ENCODE peak calls at places on chromosome 15, in four cellular contexts. One of them, this sample, is unnamed.

GRCh38 chr15:33292718-33293307 is 18.0 kb upstream of the RYR3 start:
- DNase-seq in H1: peak
- DNase-seq in HepG2: peak
- DNase-seq in K562: peak
- DNase-seq in this sample: peak

GRCh38 chr15:32668942-32669341 is 27.4 kb downstream of the SCG5 start:
- DNase-seq in H1: peak
- DNase-seq in HepG2: no peak
- DNase-seq in K562: no peak
- DNase-seq in this sample: no peak

GRCh38 chr15:73914145-73914544 is 12.1 kb upstream of the LOXL1 start:
- DNase-seq in H1: no peak
- DNase-seq in HepG2: no peak
- DNase-seq in K562: no peak
- DNase-seq in this sample: no peak

GRCh38 chr15:39359736-39360135 is 221.1 kb upstream of the THBS1 start:
- DNase-seq in H1: no peak
- DNase-seq in HepG2: no peak
- DNase-seq in K562: no peak
- DNase-seq in this sample: no peak

GRCh38 chr15:34933432-34933975 is 36.0 kb downstream of the AQR start:
- DNase-seq in H1: no peak
- DNase-seq in HepG2: no peak
- DNase-seq in K562: no peak
- DNase-seq in this sample: no peak

GRCh38 chr15:59133921-59134427 is 29.0 kb downstream of the CCNB2 start:
- DNase-seq in H1: no peak
- DNase-seq in HepG2: no peak
- DNase-seq in K562: no peak
- DNase-seq in this sample: no peak

GRCh38 chr15:70246623-70247200 is 149.0 kb upstream of the TLE3 start:
- DNase-seq in H1: no peak
- DNase-seq in HepG2: no peak
- DNase-seq in K562: no peak
- DNase-seq in this sample: no peak

GRCh38 chr15:45186771-45187577 is 792 bp downstream of the SHF start:
- DNase-seq in H1: peak
- DNase-seq in HepG2: peak
- DNase-seq in K562: no peak
- DNase-seq in this sample: no peak

GRCh38 chr15:61459785-61460707 is 230.9 kb upstream of the RORA start:
- DNase-seq in H1: no peak
- DNase-seq in HepG2: peak
- DNase-seq in K562: no peak
- DNase-seq in this sample: peak

GRCh38 chr15:78012643-78013077 is 64.9 kb downstream of the TBC1D2B start:
- DNase-seq in H1: no peak
- DNase-seq in HepG2: peak
- DNase-seq in K562: no peak
- DNase-seq in this sample: peak

GRCh38 chr15:75830910-75831805 is 12.1 kb upstream of the UBE2Q2 start:
- DNase-seq in H1: no peak
- DNase-seq in HepG2: no peak
- DNase-seq in K562: peak
- DNase-seq in this sample: no peak

GRCh38 chr15:47720555-47720954 is 3.2 kb downstream of the SEMA6D start:
- DNase-seq in H1: no peak
- DNase-seq in HepG2: no peak
- DNase-seq in K562: no peak
- DNase-seq in this sample: no peak

GRCh38 chr15:40244961-40245523 is 6.2 kb downstream of the PAK6 start:
- DNase-seq in H1: no peak
- DNase-seq in HepG2: peak
- DNase-seq in K562: no peak
- DNase-seq in this sample: no peak

GRCh38 chr15:75672111-75672602 is 24.4 kb downstream of the SNX33 start:
- DNase-seq in H1: no peak
- DNase-seq in HepG2: no peak
- DNase-seq in K562: no peak
- DNase-seq in this sample: no peak

GRCh38 chr15:65371976-65372786 is 5.6 kb downstream of the IGDCC3 start:
- DNase-seq in H1: no peak
- DNase-seq in HepG2: no peak
- DNase-seq in K562: no peak
- DNase-seq in this sample: no peak

GRCh38 chr15:60385620-60386552 is 11.9 kb downstream of the ANXA2 start:
- DNase-seq in H1: no peak
- DNase-seq in HepG2: no peak
- DNase-seq in K562: no peak
- DNase-seq in this sample: peak

GRCh38 chr15:55909036-55909811 is 84.2 kb downstream of the NEDD4 start:
- DNase-seq in H1: no peak
- DNase-seq in HepG2: no peak
- DNase-seq in K562: no peak
- DNase-seq in this sample: peak

GRCh38 chr15:47184003-47184404 is 533.3 kb upstream of the SEMA6D start:
- DNase-seq in H1: no peak
- DNase-seq in HepG2: no peak
- DNase-seq in K562: no peak
- DNase-seq in this sample: no peak

GRCh38 chr15:92421980-92422379 is 28.3 kb downstream of the ST8SIA2 start:
- DNase-seq in H1: no peak
- DNase-seq in HepG2: no peak
- DNase-seq in K562: no peak
- DNase-seq in this sample: no peak

GRCh38 chr15:74228723-74229081 is 7.4 kb upstream of the CCDC33 start:
- DNase-seq in H1: no peak
- DNase-seq in HepG2: no peak
- DNase-seq in K562: no peak
- DNase-seq in this sample: no peak

GRCh38 chr15:86336051-86336788 is 256.5 kb downstream of the AGBL1 start:
- DNase-seq in H1: no peak
- DNase-seq in HepG2: no peak
- DNase-seq in K562: no peak
- DNase-seq in this sample: no peak

GRCh38 chr15:50218691-50219090 is 36.7 kb downstream of the SLC27A2 start:
- DNase-seq in H1: no peak
- DNase-seq in HepG2: no peak
- DNase-seq in K562: no peak
- DNase-seq in this sample: no peak

GRCh38 chr15:83046558-83047127 is 20.4 kb downstream of the BTBD1 start:
- DNase-seq in H1: no peak
- DNase-seq in HepG2: no peak
- DNase-seq in K562: no peak
- DNase-seq in this sample: no peak

GRCh38 chr15:79682285-79682684 is 214.5 kb downstream of the MTHFS start:
- DNase-seq in H1: no peak
- DNase-seq in HepG2: no peak
- DNase-seq in K562: no peak
- DNase-seq in this sample: peak

GRCh38 chr15:45112592-45113379 is 1.2 kb downstream of the DUOX2 start:
- DNase-seq in H1: peak
- DNase-seq in HepG2: no peak
- DNase-seq in K562: no peak
- DNase-seq in this sample: peak

GRCh38 chr15:99977945-99978344 is 244.7 kb upstream of the LYSMD4 start:
- DNase-seq in H1: no peak
- DNase-seq in HepG2: no peak
- DNase-seq in K562: no peak
- DNase-seq in this sample: no peak

GRCh38 chr15:89068325-89068784 is 19.9 kb upstream of the ABHD2 start:
- DNase-seq in H1: no peak
- DNase-seq in HepG2: no peak
- DNase-seq in K562: peak
- DNase-seq in this sample: no peak

GRCh38 chr15:38631126-38632075 is 66.8 kb upstream of the RASGRP1 start:
- DNase-seq in H1: no peak
- DNase-seq in HepG2: no peak
- DNase-seq in K562: no peak
- DNase-seq in this sample: no peak

GRCh38 chr15:77869021-77869895 is 208.3 kb downstream of the TBC1D2B start:
- DNase-seq in H1: no peak
- DNase-seq in HepG2: no peak
- DNase-seq in K562: no peak
- DNase-seq in this sample: no peak

GRCh38 chr15:25058080-25058785 is 103.4 kb downstream of the SNRPN start:
- DNase-seq in H1: peak
- DNase-seq in HepG2: no peak
- DNase-seq in K562: no peak
- DNase-seq in this sample: no peak

GRCh38 chr15:99249270-99249817 is at the start of gene TTC23:
- DNase-seq in H1: peak
- DNase-seq in HepG2: peak
- DNase-seq in K562: peak
- DNase-seq in this sample: peak

GRCh38 chr15:29672923-29673809 is 149.1 kb downstream of the TJP1 start:
- DNase-seq in H1: peak
- DNase-seq in HepG2: no peak
- DNase-seq in K562: peak
- DNase-seq in this sample: no peak

GRCh38 chr15:73906346-73907017 is 19.8 kb upstream of the LOXL1 start:
- DNase-seq in H1: no peak
- DNase-seq in HepG2: no peak
- DNase-seq in K562: no peak
- DNase-seq in this sample: no peak

GRCh38 chr15:62788224-62788623 is 254.3 kb upstream of the TPM1 start:
- DNase-seq in H1: no peak
- DNase-seq in HepG2: no peak
- DNase-seq in K562: no peak
- DNase-seq in this sample: no peak

GRCh38 chr15:99590913-99591646 is 25.3 kb downstream of the MEF2A start:
- DNase-seq in H1: no peak
- DNase-seq in HepG2: no peak
- DNase-seq in K562: no peak
- DNase-seq in this sample: no peak

GRCh38 chr15:66997212-66997611 is 68.2 kb upstream of the SMAD3 start:
- DNase-seq in H1: no peak
- DNase-seq in HepG2: no peak
- DNase-seq in K562: no peak
- DNase-seq in this sample: no peak

GRCh38 chr15:83611312-83611711 is 42.6 kb upstream of the ADAMTSL3 start:
- DNase-seq in H1: no peak
- DNase-seq in HepG2: no peak
- DNase-seq in K562: no peak
- DNase-seq in this sample: no peak

GRCh38 chr15:99239545-99240198 is 9.7 kb downstream of the TTC23 start:
- DNase-seq in H1: no peak
- DNase-seq in HepG2: no peak
- DNase-seq in K562: no peak
- DNase-seq in this sample: no peak

GRCh38 chr15:86193716-86194408 is 114.2 kb downstream of the AGBL1 start:
- DNase-seq in H1: no peak
- DNase-seq in HepG2: no peak
- DNase-seq in K562: no peak
- DNase-seq in this sample: no peak

GRCh38 chr15:36903922-36904479 is 196.3 kb downstream of the MEIS2 start:
- DNase-seq in H1: no peak
- DNase-seq in HepG2: no peak
- DNase-seq in K562: no peak
- DNase-seq in this sample: no peak
- TF ChIP-seq RAD21 in H1: no peak
- TF ChIP-seq RAD21 in HepG2: no peak
- TF ChIP-seq RAD21 in K562: no peak
- TF ChIP-seq RAD21 in this sample: no peak

GRCh38 chr15:23646165-23647000 is 1.3 kb downstream of the MAGEL2 start:
- DNase-seq in H1: no peak
- DNase-seq in HepG2: no peak
- DNase-seq in K562: no peak
- DNase-seq in this sample: no peak

GRCh38 chr15:23647421-23648375 is at the start of gene MAGEL2:
- DNase-seq in H1: peak
- DNase-seq in HepG2: no peak
- DNase-seq in K562: no peak
- DNase-seq in this sample: no peak

GRCh38 chr15:23645379-23646164 is 2.1 kb downstream of the MAGEL2 start:
- DNase-seq in H1: peak
- DNase-seq in HepG2: peak
- DNase-seq in K562: peak
- DNase-seq in this sample: no peak

GRCh38 chr15:23647001-23647295 is 719 bp downstream of the MAGEL2 start:
- DNase-seq in H1: peak
- DNase-seq in HepG2: no peak
- DNase-seq in K562: no peak
- DNase-seq in this sample: no peak

GRCh38 chr15:23648920-23649515 is 1.4 kb upstream of the MAGEL2 start:
- DNase-seq in H1: peak
- DNase-seq in HepG2: peak
- DNase-seq in K562: peak
- DNase-seq in this sample: peak
- TF ChIP-seq PHF8 in H1: no peak
- TF ChIP-seq PHF8 in HepG2: no peak
- TF ChIP-seq PHF8 in K562: no peak
- TF ChIP-seq PHF8 in this sample: no peak

GRCh38 chr15:91348812-91349500 is 248.9 kb downstream of the SV2B start:
- DNase-seq in H1: no peak
- DNase-seq in HepG2: no peak
- DNase-seq in K562: no peak
- DNase-seq in this sample: no peak
- TF ChIP-seq RAD21 in H1: no peak
- TF ChIP-seq RAD21 in HepG2: no peak
- TF ChIP-seq RAD21 in K562: no peak
- TF ChIP-seq RAD21 in this sample: no peak

GRCh38 chr15:101046826-101047225 is 127.7 kb downstream of the LRRK1 start:
- DNase-seq in H1: peak
- DNase-seq in HepG2: no peak
- DNase-seq in K562: no peak
- DNase-seq in this sample: no peak
- TF ChIP-seq PHF8 in H1: no peak
- TF ChIP-seq PHF8 in HepG2: no peak
- TF ChIP-seq PHF8 in K562: no peak
- TF ChIP-seq PHF8 in this sample: no peak

DNA sequence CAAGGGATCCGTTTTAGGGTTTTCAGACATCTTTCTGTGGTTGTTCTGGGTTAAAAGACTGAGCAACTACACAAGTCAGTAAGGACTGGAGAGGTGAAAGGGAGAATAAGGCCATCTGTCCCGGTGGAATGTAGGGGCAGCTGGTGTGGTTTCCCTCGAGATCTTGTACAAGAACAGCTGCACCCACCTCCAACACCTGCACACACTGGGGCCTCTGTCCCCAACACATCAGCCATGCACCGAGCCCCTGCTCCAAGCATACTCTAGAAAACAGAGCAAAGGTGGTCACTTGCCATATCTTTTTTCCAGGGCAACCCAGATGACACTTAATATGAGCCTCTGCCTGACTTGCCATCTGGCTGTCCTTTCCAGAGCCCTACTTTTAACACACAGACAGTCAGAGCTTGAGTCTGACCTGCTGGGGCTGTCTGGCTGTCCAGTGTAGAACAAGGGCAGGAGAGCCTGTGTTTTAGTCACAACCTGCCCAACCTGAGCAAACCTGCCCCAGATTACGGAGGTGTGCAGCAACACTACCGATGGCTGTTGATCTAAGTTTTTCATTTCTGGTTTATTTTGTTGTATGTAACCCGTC is 12.2 kb downstream of the MAN2A2 start:
- DNase-seq in H1: no peak
- DNase-seq in HepG2: no peak
- DNase-seq in K562: no peak
- DNase-seq in this sample: no peak
- TF ChIP-seq RAD21 in H1: no peak
- TF ChIP-seq RAD21 in HepG2: no peak
- TF ChIP-seq RAD21 in K562: no peak
- TF ChIP-seq RAD21 in this sample: no peak